ENCODE peak calls at places on chromosomes 13 and 19, in five cellular contexts. I is left ventricle myocardium superior, K is NCI-H1694, O is hypothalamus, G is NCI-H2081. U is an unnamed sample.

GRCh38 chr19:18063463-18063862 is 23.3 kb downstream of the IL12RB1 start:
- DNase-seq in I (no peak), K (peak), O (no peak), G (no peak), U (no peak)

GRCh38 chr13:45337803-45338202 is 3.2 kb downstream of the TPT1 start:
- DNase-seq in I (no peak), K (no peak), O (no peak), G (no peak), U (no peak)

GRCh38 chr13:75541961-75542360 is 4.3 kb upstream of the COMMD6 start:
- DNase-seq in I (no peak), K (no peak), O (no peak), G (no peak), U (no peak)

GRCh38 chr13:94006271-94006670 is 473.2 kb downstream of the DCT start:
- DNase-seq in I (no peak), K (no peak), O (no peak), G (no peak), U (no peak)

GRCh38 chr13:51502206-51502651 is 49.4 kb upstream of the INTS6 start:
- DNase-seq in I (no peak), K (no peak), O (no peak), G (no peak), U (no peak)

GRCh38 chr19:35925501-35925900 is 10.7 kb upstream of the LRFN3 start:
- DNase-seq in I (no peak), K (no peak), O (no peak), G (no peak), U (no peak)

GRCh38 chr19:17999685-18000479 is 8.1 kb upstream of the ARRDC2 start:
- DNase-seq in I (peak), K (no peak), O (no peak), G (no peak), U (no peak)

GRCh38 chr19:54281008-54281728 is at the start of gene LILRB2:
- DNase-seq in I (no peak), K (no peak), O (no peak), G (no peak), U (no peak)

GRCh38 chr13:21060063-21060826 is 1.1 kb downstream of the LATS2 start:
- DNase-seq in I (peak), K (no peak), O (no peak), G (no peak), U (no peak)

GRCh38 chr13:84405286-84405685 is 523.0 kb upstream of the SLITRK1 start:
- DNase-seq in I (no peak), K (no peak), O (no peak), G (no peak), U (no peak)

GRCh38 chr19:4811328-4812131 is 20.0 kb downstream of the TICAM1 start:
- DNase-seq in I (peak), K (peak), O (peak), G (peak), U (no peak)

GRCh38 chr19:55005684-55006488 is 32.2 kb downstream of the GP6 start:
- DNase-seq in I (no peak), K (no peak), O (no peak), G (peak), U (peak)

GRCh38 chr13:98471895-98472294 is 105.0 kb downstream of the STK24 start:
- DNase-seq in I (peak), K (no peak), O (no peak), G (no peak), U (no peak)

GRCh38 chr13:72886272-72887062 is 104.5 kb downstream of the PIBF1 start:
- DNase-seq in I (no peak), K (no peak), O (no peak), G (no peak), U (no peak)

U was measured in DMS 273 treated with DMSO at 0.1 percent for 48 hours.